ENCODE peak calls at places on chromosomes 2 and 18, in seven cellular contexts. O, E, W, C, N, A and T are unnamed samples.

GRCh38 chr2:212994976-212995375 is 156.4 kb downstream of the IKZF2 start:
- ATAC-seq in O (no peak), E (no peak), W (no peak), C (no peak), N (peak; percentile 80), A (no peak), T (no peak)

GRCh38 chr2:241258505-241259160 is 56.8 kb downstream of the HDLBP start:
- ATAC-seq in O (no peak), E (no peak), W (no peak), C (no peak), N (no peak), A (no peak), T (no peak)

GRCh38 chr18:32920796-32921787 is 148.3 kb upstream of the KLHL14 start:
- ATAC-seq in O (no peak), E (no peak), W (no peak), C (peak; percentile 73), N (peak; percentile 100), A (no peak), T (no peak)

GRCh38 chr2:212723226-212723625 is 184.6 kb upstream of the ERBB4 start:
- ATAC-seq in O (no peak), E (no peak), W (no peak), C (no peak), N (peak; percentile 65), A (no peak), T (no peak)

GRCh38 chr2:75523313-75524275 is 37.1 kb downstream of the EVA1A start:
- ATAC-seq in O (peak; percentile 31), E (no peak), W (no peak), C (peak; percentile 78), N (peak; percentile 90), A (no peak), T (no peak)

GRCh38 chr18:59232309-59233016 is 12.5 kb downstream of the GRP start:
- ATAC-seq in O (no peak), E (peak; percentile 31), W (no peak), C (no peak), N (peak; percentile 87), A (no peak), T (no peak)

GRCh38 chr2:74712223-74713053 is 58.4 kb downstream of the SEMA4F start:
- ATAC-seq in O (no peak), E (no peak), W (no peak), C (no peak), N (peak; percentile 65), A (no peak), T (no peak)

GRCh38 chr18:58745914-58746313 is 74.6 kb downstream of the MALT1 start:
- ATAC-seq in O (no peak), E (no peak), W (no peak), C (no peak), N (no peak), A (no peak), T (no peak)

GRCh38 chr2:47293967-47294366 is 109.0 kb upstream of the MSH2 start:
- ATAC-seq in O (no peak), E (no peak), W (no peak), C (no peak), N (no peak), A (no peak), T (no peak)

GRCh38 chr18:55249572-55249971 is 290.3 kb upstream of the CCDC68 start:
- ATAC-seq in O (no peak), E (no peak), W (no peak), C (no peak), N (no peak), A (no peak), T (no peak)

GRCh38 chr2:46171441-46171953 is 125.7 kb upstream of the EPAS1 start:
- ATAC-seq in O (no peak), E (peak; percentile 48), W (no peak), C (no peak), N (peak; percentile 76), A (peak; percentile 51), T (peak; percentile 60)

GRCh38 chr2:19549821-19550220 is 191.4 kb upstream of the OSR1 start:
- ATAC-seq in O (no peak), E (no peak), W (no peak), C (no peak), N (no peak), A (no peak), T (no peak)

GRCh38 chr2:10634495-10634894 is 55.3 kb downstream of the NOL10 start:
- ATAC-seq in O (no peak), E (peak; percentile 86), W (no peak), C (peak; percentile 57), N (no peak), A (no peak), T (no peak)

GRCh38 chr18:76208632-76209308 is 286.3 kb downstream of the ZNF516 start:
- ATAC-seq in O (no peak), E (peak; percentile 61), W (no peak), C (no peak), N (no peak), A (peak; percentile 31), T (no peak)

GRCh38 chr2:237154894-237155851 is 69.5 kb downstream of the COPS8 start:
- ATAC-seq in O (no peak), E (no peak), W (peak; percentile 18), C (no peak), N (no peak), A (no peak), T (no peak)

GRCh38 chr2:111903930-111904439 is 5.6 kb downstream of the MERTK start:
- ATAC-seq in O (no peak), E (no peak), W (no peak), C (no peak), N (no peak), A (no peak), T (no peak)

GRCh38 chr2:40418614-40419013 is 33.3 kb downstream of the SLC8A1 start:
- ATAC-seq in O (no peak), E (peak; percentile 26), W (no peak), C (no peak), N (no peak), A (peak; percentile 52), T (peak; percentile 30)

GRCh38 chr18:73232933-73233332 is 365.1 kb upstream of the NETO1 start:
- ATAC-seq in O (no peak), E (no peak), W (no peak), C (no peak), N (no peak), A (no peak), T (no peak)

GRCh38 chr2:71961289-71962027 is 186.2 kb downstream of the CYP26B1 start:
- ATAC-seq in O (no peak), E (no peak), W (no peak), C (no peak), N (no peak), A (no peak), T (no peak)

GRCh38 chr2:12717988-12718661 is 1.4 kb downstream of the TRIB2 start:
- ATAC-seq in O (no peak), E (no peak), W (no peak), C (peak; percentile 17), N (no peak), A (no peak), T (no peak)

GRCh38 chr2:96617012-96617411 is 21.1 kb downstream of the KANSL3 start:
- ATAC-seq in O (no peak), E (peak; percentile 13), W (no peak), C (no peak), N (no peak), A (peak; percentile 5), T (peak; percentile 2)

GRCh38 chr2:61470965-61471904 is at the start of gene USP34:
- ATAC-seq in O (peak; percentile 95), E (peak; percentile 96), W (peak; percentile 85), C (peak; percentile 89), N (peak; percentile 92), A (peak; percentile 98), T (peak; percentile 94)

GRCh38 chr2:30565860-30566358 is 118.9 kb downstream of the LCLAT1 start:
- ATAC-seq in O (no peak), E (peak; percentile 85), W (no peak), C (no peak), N (no peak), A (peak; percentile 42), T (no peak)

GRCh38 chr2:1995584-1995983 is 251.3 kb upstream of the PXDN start:
- ATAC-seq in O (no peak), E (no peak), W (no peak), C (no peak), N (no peak), A (no peak), T (no peak)

GRCh38 chr2:220533485-220533884 is 906.1 kb downstream of the SLC4A3 start:
- ATAC-seq in O (peak; percentile 35), E (no peak), W (no peak), C (peak; percentile 89), N (peak; percentile 81), A (no peak), T (no peak)

GRCh38 chr2:232635820-232636219 is 2.4 kb downstream of the EFHD1 start:
- ATAC-seq in O (no peak), E (no peak), W (no peak), C (no peak), N (no peak), A (no peak), T (no peak)
- H3K27me3 ChIP-seq in O (no peaks in the 10 kb centered on the region), E (peaks cover 42% of the 10 kb centered on the region), W (peaks cover 13% of the 10 kb centered on the region), C (peaks cover 15% of the 10 kb centered on the region), N (peaks cover 94% of the 10 kb centered on the region), A (no peaks in the 10 kb centered on the region), T (peaks cover 51% of the 10 kb centered on the region)

GRCh38 chr2:136116813-136117390 is 1.0 kb downstream of the CXCR4 start:
- ATAC-seq in O (peak; percentile 11), E (no peak), W (peak; percentile 5), C (peak; percentile 28), N (peak; percentile 33), A (peak; percentile 48), T (no peak)

GRCh38 chr2:136114392-136114791 is 3.6 kb downstream of the CXCR4 start:
- ATAC-seq in O (no peak), E (no peak), W (no peak), C (no peak), N (no peak), A (no peak), T (no peak)

GRCh38 chr2:136116111-136116812 is 1.7 kb downstream of the CXCR4 start:
- ATAC-seq in O (peak; percentile 12), E (peak; percentile 30), W (peak; percentile 23), C (no peak), N (peak; percentile 5), A (peak; percentile 42), T (no peak)

GRCh38 chr2:136113767-136114070 is 4.2 kb downstream of the CXCR4 start:
- ATAC-seq in O (no peak), E (no peak), W (no peak), C (no peak), N (no peak), A (no peak), T (no peak)

GRCh38 chr2:136115183-136115751 is 2.7 kb downstream of the CXCR4 start:
- ATAC-seq in O (no peak), E (no peak), W (no peak), C (no peak), N (no peak), A (no peak), T (no peak)
- H3K27me3 ChIP-seq in O (peaks cover 6% of the 10 kb centered on the region), E (peaks cover 6% of the 10 kb centered on the region), W (no peaks in the 10 kb centered on the region), C (no peaks in the 10 kb centered on the region), N (peaks cover 83% of the 10 kb centered on the region), A (no peaks in the 10 kb centered on the region), T (peaks cover 31% of the 10 kb centered on the region)

DNA sequence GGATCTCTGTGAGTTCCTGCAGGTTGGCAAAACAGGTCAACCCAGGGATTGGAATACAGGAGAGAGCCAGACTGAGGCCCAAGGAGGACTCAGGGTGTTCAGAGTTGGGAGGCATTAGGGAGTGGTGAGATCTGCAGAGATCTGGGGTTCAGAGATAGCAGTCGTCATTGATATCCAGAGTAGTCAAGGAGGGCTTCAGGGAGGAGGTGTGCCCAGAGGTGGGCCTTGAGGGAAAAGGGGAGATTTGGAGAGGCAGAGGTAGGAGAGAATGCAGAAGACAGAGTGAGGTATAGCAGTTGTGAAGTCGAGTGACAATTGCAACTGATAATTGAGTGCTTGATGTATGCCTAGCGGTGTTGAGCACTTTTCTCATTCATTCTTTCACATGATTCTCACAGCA is 70.3 kb downstream of the CTIF start:
- ATAC-seq in O (no peak), E (no peak), W (no peak), C (no peak), N (no peak), A (no peak), T (no peak)
- H3K27me3 ChIP-seq in O (no peaks in the 10 kb centered on the region), E (no peaks in the 10 kb centered on the region), W (no peaks in the 10 kb centered on the region), C (no peaks in the 10 kb centered on the region), N (no peaks in the 10 kb centered on the region), A (no peaks in the 10 kb centered on the region), T (no peaks in the 10 kb centered on the region)

GRCh38 chr18:78979058-78979680 is 449 bp upstream of the SALL3 start:
- ATAC-seq in O (no peak), E (no peak), W (no peak), C (no peak), N (peak; percentile 15), A (peak; percentile 60), T (no peak)
- H3K27me3 ChIP-seq in O (peaks cover 42% of the 10 kb centered on the region), E (peaks cover 96% of the 10 kb centered on the region), W (peaks cover 18% of the 10 kb centered on the region), C (no peaks in the 10 kb centered on the region), N (peaks cover 90% of the 10 kb centered on the region), A (peaks cover 13% of the 10 kb centered on the region), T (peaks cover 97% of the 10 kb centered on the region)